ENCODE peak calls at places on chromosomes 16 and 17, in eight cellular contexts. G, E, S, X, K, O, Y and F are unnamed samples.
A peak's percentile ranks its signal among the peaks of the same experiment; 100 is the strongest.

GRCh38 chr16:10961231-10961630 is 16.9 kb downstream of the CLEC16A start:
- DNase-seq in Y (no peak), G (no peak), E (no peak), S (no peak), K (no peak), X (no peak), O (no peak), F (peak; percentile 82)

GRCh38 chr17:57953703-57954420 is 1.4 kb downstream of the CUEDC1 start:
- DNase-seq in K (no peak), X (no peak), E (no peak), S (no peak), G (no peak), O (no peak), Y (no peak), F (peak; percentile 73)

GRCh38 chr16:31200821-31201510 is 1.6 kb downstream of the PYCARD start:
- DNase-seq in G (no peak), O (no peak), E (no peak), S (no peak), K (peak; percentile 37), Y (no peak), X (no peak), F (no peak)

GRCh38 chr16:4365014-4365406 is 6.6 kb upstream of the VASN start:
- DNase-seq in G (no peak), S (no peak), X (no peak), K (no peak), O (no peak), Y (no peak), E (peak; percentile 25), F (no peak)

GRCh38 chr17:82242698-82242976 is 13.8 kb downstream of the SLC16A3 start:
- DNase-seq in S (no peak), O (no peak), E (no peak), G (no peak), X (no peak), Y (no peak), K (no peak), F (peak; percentile 69)

GRCh38 chr17:62720126-62720850 is 87.8 kb downstream of the MARCHF10 start:
- DNase-seq in S (no peak), K (no peak), O (peak; percentile 46), G (peak; percentile 36), X (no peak), E (peak; percentile 33), Y (no peak), F (peak; percentile 7)

GRCh38 chr17:62653002-62653830 is 25.7 kb downstream of the MRC2 start:
- DNase-seq in X (peak; percentile 52), G (no peak), K (peak; percentile 76), S (no peak), E (peak; percentile 64), Y (peak; percentile 63), O (peak; percentile 88), F (peak; percentile 81)

GRCh38 chr16:78957328-78958100 is 643.0 kb downstream of the MAF start:
- DNase-seq in E (no peak), K (no peak), O (no peak), S (no peak), X (no peak), G (no peak), Y (no peak), F (no peak)

GRCh38 chr17:70181866-70182265 is 12.5 kb downstream of the KCNJ2 start:
- DNase-seq in E (no peak), K (no peak), X (no peak), G (no peak), Y (no peak), S (no peak), O (no peak), F (no peak)

GRCh38 chr16:88558457-88559442 is 11.5 kb upstream of the ZC3H18 start:
- DNase-seq in Y (peak; percentile 89), X (peak; percentile 89), S (no peak), O (peak; percentile 83), K (peak; percentile 42), E (no peak), G (peak; percentile 82), F (peak; percentile 89)

GRCh38 chr17:4560837-4561241 is 462 bp upstream of the GGT6 start:
- DNase-seq in G (peak; percentile 27), X (peak; percentile 21), Y (no peak), O (peak; percentile 27), E (no peak), S (no peak), K (no peak), F (peak; percentile 61)

GRCh38 chr17:45310380-45311324 is 6.2 kb downstream of the MAP3K14 start:
- DNase-seq in Y (peak; percentile 87), E (no peak), S (no peak), O (no peak), G (no peak), K (peak; percentile 54), X (peak; percentile 84), F (no peak)

GRCh38 chr17:73767696-73768095 is 123.5 kb upstream of the SDK2 start:
- DNase-seq in Y (no peak), O (no peak), E (no peak), K (no peak), S (no peak), X (no peak), G (no peak), F (no peak)

DNA sequence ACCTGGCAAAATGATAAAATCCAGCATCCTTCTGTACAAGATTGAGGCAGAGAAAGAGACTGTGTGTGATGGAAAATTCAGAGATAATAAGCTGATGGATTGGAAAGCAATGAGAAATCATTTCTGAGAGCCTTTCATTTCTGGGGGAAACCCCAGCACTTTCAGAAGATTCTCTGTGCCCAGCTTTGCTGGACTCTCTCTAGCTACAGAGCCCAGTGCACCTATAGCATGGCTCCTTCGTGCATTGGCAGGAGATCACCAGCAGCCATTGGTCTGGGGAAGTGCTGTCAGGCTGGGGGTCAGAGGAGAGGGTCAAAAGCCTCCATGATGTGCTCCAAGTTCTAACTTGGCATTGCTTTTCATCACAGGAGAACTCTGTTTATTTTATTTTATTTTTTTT is 259.9 kb downstream of the SOX9 start:
- DNase-seq in G (no peak), E (no peak), S (no peak), O (no peak), X (no peak), Y (no peak), K (no peak), F (no peak)
- TF ChIP-seq EP300 in G (no peak), E (no peak), S (no peak), O (no peak), X (no peak), Y (no peak), K (no peak), F (no peak)

DNA sequence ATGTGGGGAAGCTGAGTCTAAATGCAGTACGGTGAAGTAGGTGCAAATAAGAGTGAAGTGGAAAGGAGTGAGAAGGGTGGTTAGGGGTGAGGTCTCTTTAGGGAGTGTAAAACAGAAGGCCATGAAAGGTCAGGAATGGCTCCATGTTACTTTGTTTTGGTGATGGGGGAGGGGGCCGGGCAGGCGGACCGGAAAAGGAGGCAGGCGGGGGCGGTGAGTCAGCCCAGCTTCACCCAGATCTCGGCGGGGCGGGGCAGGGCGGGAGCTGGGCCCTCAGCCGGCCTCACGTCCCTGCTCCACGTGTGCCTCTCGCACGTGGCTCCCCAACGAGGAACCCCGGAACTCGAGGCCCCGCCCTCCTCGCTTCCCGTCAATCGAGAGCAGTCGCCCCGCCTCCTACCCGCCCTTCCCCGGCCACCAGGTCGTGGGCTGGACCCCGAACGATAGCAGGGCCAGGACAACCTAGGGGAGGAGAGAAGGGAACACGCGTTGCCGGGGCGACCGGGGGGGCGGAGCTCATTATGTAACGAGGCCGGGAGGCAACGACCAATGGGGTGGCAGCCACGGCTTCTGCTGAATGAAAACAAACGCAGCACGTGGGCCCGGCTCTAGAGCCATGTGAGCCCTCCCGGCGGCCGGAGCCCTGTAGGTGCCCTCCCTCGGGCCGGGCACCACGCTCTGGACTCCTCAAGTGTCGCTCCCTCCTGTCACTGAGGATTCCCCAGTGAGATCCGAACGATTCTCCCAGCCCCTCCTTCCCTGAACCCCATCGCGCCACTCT is 1.4 kb downstream of the NR1D1 start:
- DNase-seq in O (peak; percentile 97), S (peak; percentile 95), G (peak; percentile 99), K (peak; percentile 100), E (peak; percentile 97), Y (peak; percentile 100), X (peak; percentile 100), F (peak; percentile 100)
- TF ChIP-seq POLR2AphosphoS5 in O (peak; percentile 28), S (no peak), G (peak; percentile 36), K (peak; percentile 94), E (no peak), Y (peak; percentile 89), X (peak; percentile 95), F (peak; percentile 96)

DNA sequence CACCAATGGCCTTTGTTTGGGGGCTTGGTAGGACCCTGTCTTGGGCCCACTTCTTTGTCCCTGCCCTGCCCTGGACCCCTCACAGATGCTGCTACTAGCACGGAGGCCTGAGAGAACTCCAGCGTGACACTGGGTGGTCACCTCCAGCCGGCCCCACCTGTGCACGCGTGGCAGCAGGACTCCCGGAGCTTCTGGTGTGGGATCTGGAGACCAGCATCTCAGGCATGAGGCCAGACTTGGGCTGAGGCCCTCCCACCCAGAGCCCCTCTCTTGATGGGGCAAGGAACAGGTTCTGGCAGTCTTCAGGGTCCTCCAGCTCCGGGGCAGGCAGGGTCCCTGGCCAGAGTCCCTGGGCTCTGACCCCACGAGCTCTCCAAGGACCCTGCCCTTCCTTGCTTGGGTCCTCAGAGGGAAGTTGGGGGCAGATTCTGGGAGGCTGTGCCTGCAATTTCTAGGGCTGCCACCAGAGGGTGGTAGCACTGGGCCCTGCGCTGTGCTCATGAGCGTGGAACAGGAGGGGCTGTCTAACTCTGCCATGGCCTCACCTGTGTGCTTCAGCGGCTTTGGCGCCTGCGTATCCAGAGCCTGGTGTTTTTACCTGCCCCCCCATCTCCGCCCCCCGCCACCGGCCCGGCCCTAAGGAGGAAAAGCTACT is 3.1 kb upstream of the BAIAP3 start:
- DNase-seq in Y (no peak), X (no peak), K (no peak), O (no peak), G (peak; percentile 35), E (no peak), S (no peak), F (no peak)
- TF ChIP-seq CTCF in Y (peak; percentile 20), X (peak; percentile 28), K (peak; percentile 21), O (peak; percentile 62), G (peak; percentile 87), E (peak; percentile 1), S (peak; percentile 91), F (no peak)

GRCh38 chr17:36675786-36676185 is 74.4 kb downstream of the MRM1 start:
- DNase-seq in E (no peak), O (no peak), K (no peak), X (no peak), Y (no peak), G (no peak), S (no peak), F (no peak)

GRCh38 chr17:36675250-36675649 is 73.9 kb downstream of the MRM1 start:
- DNase-seq in Y (no peak), S (no peak), E (no peak), G (no peak), K (no peak), O (no peak), X (peak; percentile 14), F (no peak)

GRCh38 chr17:36673068-36673467 is 71.7 kb downstream of the MRM1 start:
- DNase-seq in X (no peak), O (peak; percentile 18), E (no peak), Y (no peak), K (no peak), G (no peak), S (no peak), F (no peak)

GRCh38 chr17:36673637-36674277 is 72.4 kb downstream of the MRM1 start:
- DNase-seq in X (no peak), S (no peak), E (no peak), K (no peak), O (no peak), G (no peak), Y (no peak), F (no peak)

GRCh38 chr17:36674278-36674650 is 72.9 kb downstream of the MRM1 start:
- DNase-seq in S (no peak), O (no peak), K (no peak), G (no peak), E (no peak), X (peak; percentile 20), Y (no peak), F (no peak)
- TF ChIP-seq EP300 in S (no peak), O (no peak), K (no peak), G (no peak), E (no peak), X (no peak), Y (no peak), F (no peak)